ENCODE peak calls at places on chromosome 22, in four cellular contexts. One of them, this sample, is unnamed.

GRCh38 chr22:41288245-41288946 is 2.4 kb upstream of the RANGAP1 start:
- DNase-seq in astrocyte: peak
- DNase-seq in breast epithelium: no peak
- DNase-seq in fibroblast of mammary gland: peak
- DNase-seq in this sample: peak

GRCh38 chr22:42902875-42903510 is 45.9 kb upstream of the ARFGAP3 start:
- DNase-seq in astrocyte: no peak
- DNase-seq in breast epithelium: no peak
- DNase-seq in fibroblast of mammary gland: peak
- DNase-seq in this sample: no peak

GRCh38 chr22:30266445-30267381 is at the start of gene OSM:
- DNase-seq in astrocyte: no peak
- DNase-seq in breast epithelium: no peak
- DNase-seq in fibroblast of mammary gland: no peak
- DNase-seq in this sample: no peak

GRCh38 chr22:45268167-45268957 is 16.4 kb upstream of the UPK3A start:
- DNase-seq in astrocyte: no peak
- DNase-seq in breast epithelium: no peak
- DNase-seq in fibroblast of mammary gland: no peak
- DNase-seq in this sample: no peak

GRCh38 chr22:37243402-37244113 is 511 bp downstream of the RAC2 start:
- DNase-seq in astrocyte: no peak
- DNase-seq in breast epithelium: no peak
- DNase-seq in fibroblast of mammary gland: no peak
- DNase-seq in this sample: no peak

GRCh38 chr22:38462960-38463784 is 4.7 kb upstream of the KDELR3 start:
- DNase-seq in astrocyte: no peak
- DNase-seq in breast epithelium: no peak
- DNase-seq in fibroblast of mammary gland: no peak
- DNase-seq in this sample: no peak

GRCh38 chr22:38034278-38034882 is 22.8 kb upstream of the PICK1 start:
- DNase-seq in astrocyte: peak
- DNase-seq in breast epithelium: peak
- DNase-seq in fibroblast of mammary gland: peak
- DNase-seq in this sample: peak

GRCh38 chr22:21710156-21710555 is 25.4 kb downstream of the YPEL1 start:
- DNase-seq in astrocyte: no peak
- DNase-seq in breast epithelium: no peak
- DNase-seq in fibroblast of mammary gland: peak
- DNase-seq in this sample: no peak

GRCh38 chr22:25485626-25486545 is 78.6 kb upstream of the GRK3 start:
- DNase-seq in astrocyte: no peak
- DNase-seq in breast epithelium: no peak
- DNase-seq in fibroblast of mammary gland: no peak
- DNase-seq in this sample: no peak

GRCh38 chr22:44089717-44090570 is 65.8 kb downstream of the PARVB start:
- DNase-seq in astrocyte: no peak
- DNase-seq in breast epithelium: no peak
- DNase-seq in fibroblast of mammary gland: no peak
- DNase-seq in this sample: no peak

GRCh38 chr22:44086759-44087158 is 62.7 kb downstream of the PARVB start:
- DNase-seq in astrocyte: no peak
- DNase-seq in breast epithelium: no peak
- DNase-seq in fibroblast of mammary gland: no peak
- DNase-seq in this sample: no peak

GRCh38 chr22:44088976-44089570 is 65.0 kb downstream of the PARVB start:
- DNase-seq in astrocyte: peak
- DNase-seq in breast epithelium: no peak
- DNase-seq in fibroblast of mammary gland: peak
- DNase-seq in this sample: no peak

GRCh38 chr22:44084044-44084772 is 60.1 kb downstream of the PARVB start:
- DNase-seq in astrocyte: no peak
- DNase-seq in breast epithelium: no peak
- DNase-seq in fibroblast of mammary gland: no peak
- DNase-seq in this sample: no peak

GRCh38 chr22:44085743-44086741 is 61.9 kb downstream of the PARVB start:
- DNase-seq in astrocyte: peak
- DNase-seq in breast epithelium: no peak
- DNase-seq in fibroblast of mammary gland: peak
- DNase-seq in this sample: peak
- TF ChIP-seq CTCF in astrocyte: peak
- TF ChIP-seq CTCF in breast epithelium: no peak
- TF ChIP-seq CTCF in fibroblast of mammary gland: peak
- TF ChIP-seq CTCF in this sample: peak

GRCh38 chr22:39927544-39927943 is 26.7 kb downstream of the GRAP2 start:
- DNase-seq in astrocyte: no peak
- DNase-seq in breast epithelium: no peak
- DNase-seq in fibroblast of mammary gland: no peak
- DNase-seq in this sample: no peak
- TF ChIP-seq CTCF in astrocyte: no peak
- TF ChIP-seq CTCF in breast epithelium: no peak
- TF ChIP-seq CTCF in fibroblast of mammary gland: no peak
- TF ChIP-seq CTCF in this sample: peak

GRCh38 chr22:19724927-19725661 is 1.8 kb downstream of the GP1BB start:
- DNase-seq in astrocyte: no peak
- DNase-seq in breast epithelium: no peak
- DNase-seq in fibroblast of mammary gland: no peak
- DNase-seq in this sample: no peak

GRCh38 chr22:19723990-19724827 is 870 bp downstream of the GP1BB start:
- DNase-seq in astrocyte: peak
- DNase-seq in breast epithelium: no peak
- DNase-seq in fibroblast of mammary gland: peak
- DNase-seq in this sample: peak

GRCh38 chr22:19722175-19722914 is 994 bp upstream of the GP1BB start:
- DNase-seq in astrocyte: no peak
- DNase-seq in breast epithelium: no peak
- DNase-seq in fibroblast of mammary gland: no peak
- DNase-seq in this sample: no peak

GRCh38 chr22:19722915-19723164 is 499 bp upstream of the GP1BB start:
- DNase-seq in astrocyte: no peak
- DNase-seq in breast epithelium: no peak
- DNase-seq in fibroblast of mammary gland: no peak
- DNase-seq in this sample: no peak

GRCh38 chr22:19723165-19723989 is at the start of gene GP1BB:
- DNase-seq in astrocyte: peak
- DNase-seq in breast epithelium: no peak
- DNase-seq in fibroblast of mammary gland: no peak
- DNase-seq in this sample: peak
- TF ChIP-seq CTCF in astrocyte: no peak
- TF ChIP-seq CTCF in breast epithelium: peak
- TF ChIP-seq CTCF in fibroblast of mammary gland: no peak
- TF ChIP-seq CTCF in this sample: peak

DNA sequence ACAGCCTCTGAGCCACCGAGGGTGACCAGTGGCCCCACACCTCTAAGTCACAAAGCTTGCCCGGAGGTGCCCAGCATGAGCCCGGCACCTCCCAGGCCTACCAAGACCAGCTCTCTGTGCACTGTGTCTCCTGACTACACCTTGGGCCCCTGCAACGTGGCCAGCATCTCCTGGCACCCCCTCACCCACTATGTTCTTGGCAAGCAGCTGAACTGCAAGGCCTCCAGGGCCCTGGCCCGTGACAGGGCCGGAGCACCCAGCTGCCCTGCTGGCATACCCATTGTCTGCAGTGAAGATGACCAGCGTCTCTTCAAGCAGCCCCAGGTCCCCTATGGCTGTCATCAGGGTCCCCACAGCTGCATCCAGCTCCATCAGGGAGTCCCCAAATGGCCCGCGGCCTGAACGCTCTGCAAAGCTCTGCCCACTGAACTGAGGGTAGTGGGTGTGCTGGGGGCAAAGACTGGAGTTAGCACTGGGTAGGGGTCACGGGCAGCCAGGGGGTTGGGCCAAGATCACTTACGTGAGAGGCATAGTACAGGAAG is 1.6 kb downstream of the ARSA start:
- DNase-seq in astrocyte: no peak
- DNase-seq in breast epithelium: peak
- DNase-seq in fibroblast of mammary gland: no peak
- DNase-seq in this sample: no peak
- TF ChIP-seq CTCF in astrocyte: no peak
- TF ChIP-seq CTCF in breast epithelium: no peak
- TF ChIP-seq CTCF in fibroblast of mammary gland: no peak
- TF ChIP-seq CTCF in this sample: no peak

GRCh38 chr22:47497666-47498065 is 735.2 kb downstream of the TBC1D22A start:
- DNase-seq in astrocyte: no peak
- DNase-seq in breast epithelium: no peak
- DNase-seq in fibroblast of mammary gland: no peak
- DNase-seq in this sample: no peak
- TF ChIP-seq CTCF in astrocyte: no peak
- TF ChIP-seq CTCF in breast epithelium: no peak
- TF ChIP-seq CTCF in fibroblast of mammary gland: no peak
- TF ChIP-seq CTCF in this sample: no peak